ENCODE peak calls at places on chromosomes 16 and 17, in nine cellular contexts. One of them, this sample, is unnamed.

GRCh38 chr16:49581630-49582298 is 208.2 kb downstream of the C16orf78 start:
- DNase-seq in foreskin fibroblast: no peak
- DNase-seq in GM13977: no peak
- DNase-seq in IMR-90: no peak
- DNase-seq in NB4: no peak
- DNase-seq in MM.1S: no peak
- DNase-seq in prostate gland: no peak
- DNase-seq in adrenal gland: no peak
- DNase-seq in BJ: no peak
- DNase-seq in this sample: no peak

GRCh38 chr17:28947639-28948038 is 3.7 kb downstream of the PHF12 start:
- DNase-seq in foreskin fibroblast: no peak
- DNase-seq in GM13977: no peak
- DNase-seq in IMR-90: no peak
- DNase-seq in NB4: no peak
- DNase-seq in MM.1S: no peak
- DNase-seq in prostate gland: no peak
- DNase-seq in adrenal gland: no peak
- DNase-seq in BJ: no peak
- DNase-seq in this sample: no peak

GRCh38 chr16:89687092-89687940 is 827 bp downstream of the CDK10 start:
- DNase-seq in foreskin fibroblast: peak; percentile 45
- DNase-seq in GM13977: peak; percentile 70
- DNase-seq in IMR-90: peak; percentile 52
- DNase-seq in NB4: no peak
- DNase-seq in MM.1S: peak; percentile 45
- DNase-seq in prostate gland: no peak
- DNase-seq in adrenal gland: no peak
- DNase-seq in BJ: peak; percentile 3
- DNase-seq in this sample: no peak

GRCh38 chr16:58258326-58258725 is 36.5 kb downstream of the PRSS54 start:
- DNase-seq in foreskin fibroblast: no peak
- DNase-seq in GM13977: no peak
- DNase-seq in IMR-90: no peak
- DNase-seq in NB4: no peak
- DNase-seq in MM.1S: no peak
- DNase-seq in prostate gland: no peak
- DNase-seq in adrenal gland: no peak
- DNase-seq in BJ: no peak
- DNase-seq in this sample: no peak

GRCh38 chr16:67177743-67178699 is 5.7 kb downstream of the MATCAP1 start:
- DNase-seq in foreskin fibroblast: no peak
- DNase-seq in GM13977: no peak
- DNase-seq in IMR-90: peak; percentile 40
- DNase-seq in NB4: peak; percentile 43
- DNase-seq in MM.1S: peak; percentile 82
- DNase-seq in prostate gland: peak; percentile 85
- DNase-seq in adrenal gland: peak; percentile 73
- DNase-seq in BJ: no peak
- DNase-seq in this sample: no peak

GRCh38 chr17:68794636-68795503 is 160.3 kb downstream of the ABCA8 start:
- DNase-seq in foreskin fibroblast: peak; percentile 77
- DNase-seq in GM13977: no peak
- DNase-seq in IMR-90: peak; percentile 60
- DNase-seq in NB4: no peak
- DNase-seq in MM.1S: peak; percentile 40
- DNase-seq in prostate gland: no peak
- DNase-seq in adrenal gland: peak; percentile 54
- DNase-seq in BJ: no peak
- DNase-seq in this sample: peak; percentile 22

GRCh38 chr16:69932228-69932627 is 18.9 kb upstream of the CLEC18A start:
- DNase-seq in foreskin fibroblast: no peak
- DNase-seq in GM13977: peak; percentile 12
- DNase-seq in IMR-90: no peak
- DNase-seq in NB4: no peak
- DNase-seq in MM.1S: no peak
- DNase-seq in prostate gland: no peak
- DNase-seq in adrenal gland: no peak
- DNase-seq in BJ: no peak
- DNase-seq in this sample: no peak

GRCh38 chr16:14564323-14564722 is 65.7 kb downstream of the PARN start:
- DNase-seq in foreskin fibroblast: no peak
- DNase-seq in GM13977: no peak
- DNase-seq in IMR-90: no peak
- DNase-seq in NB4: no peak
- DNase-seq in MM.1S: peak; percentile 24
- DNase-seq in prostate gland: no peak
- DNase-seq in adrenal gland: no peak
- DNase-seq in BJ: no peak
- DNase-seq in this sample: no peak

GRCh38 chr16:12513791-12514175 is 289.9 kb downstream of the CPPED1 start:
- DNase-seq in foreskin fibroblast: no peak
- DNase-seq in GM13977: no peak
- DNase-seq in IMR-90: no peak
- DNase-seq in NB4: no peak
- DNase-seq in MM.1S: no peak
- DNase-seq in prostate gland: no peak
- DNase-seq in adrenal gland: no peak
- DNase-seq in BJ: no peak
- DNase-seq in this sample: no peak

GRCh38 chr16:4110680-4111079 is 5.6 kb downstream of the ADCY9 start:
- DNase-seq in foreskin fibroblast: no peak
- DNase-seq in GM13977: no peak
- DNase-seq in IMR-90: no peak
- DNase-seq in NB4: no peak
- DNase-seq in MM.1S: no peak
- DNase-seq in prostate gland: no peak
- DNase-seq in adrenal gland: no peak
- DNase-seq in BJ: no peak
- DNase-seq in this sample: no peak

GRCh38 chr17:40962059-40962561 is 4.6 kb downstream of the KRT39 start:
- DNase-seq in foreskin fibroblast: no peak
- DNase-seq in GM13977: no peak
- DNase-seq in IMR-90: no peak
- DNase-seq in NB4: no peak
- DNase-seq in MM.1S: peak; percentile 14
- DNase-seq in prostate gland: no peak
- DNase-seq in adrenal gland: no peak
- DNase-seq in BJ: no peak
- DNase-seq in this sample: no peak

GRCh38 chr16:71364306-71364705 is 5.8 kb downstream of the CALB2 start:
- DNase-seq in foreskin fibroblast: no peak
- DNase-seq in GM13977: no peak
- DNase-seq in IMR-90: no peak
- DNase-seq in NB4: no peak
- DNase-seq in MM.1S: no peak
- DNase-seq in prostate gland: no peak
- DNase-seq in adrenal gland: peak; percentile 56
- DNase-seq in BJ: no peak
- DNase-seq in this sample: no peak

GRCh38 chr17:77572065-77572601 is 386.4 kb upstream of the TNRC6C start:
- DNase-seq in foreskin fibroblast: no peak
- DNase-seq in GM13977: no peak
- DNase-seq in IMR-90: no peak
- DNase-seq in NB4: no peak
- DNase-seq in MM.1S: no peak
- DNase-seq in prostate gland: no peak
- DNase-seq in adrenal gland: no peak
- DNase-seq in BJ: no peak
- DNase-seq in this sample: no peak

GRCh38 chr17:6654816-6655731 is 3.5 kb downstream of the C17orf100 start:
- DNase-seq in foreskin fibroblast: no peak
- DNase-seq in GM13977: no peak
- DNase-seq in IMR-90: no peak
- DNase-seq in NB4: peak; percentile 26
- DNase-seq in MM.1S: no peak
- DNase-seq in prostate gland: peak; percentile 61
- DNase-seq in adrenal gland: no peak
- DNase-seq in BJ: no peak
- DNase-seq in this sample: no peak
- TF ChIP-seq CTCF in foreskin fibroblast: no peak
- TF ChIP-seq CTCF in GM13977: no peak
- TF ChIP-seq CTCF in IMR-90: no peak
- TF ChIP-seq CTCF in NB4: no peak
- TF ChIP-seq CTCF in MM.1S: no peak
- TF ChIP-seq CTCF in prostate gland: peak; percentile 24
- TF ChIP-seq CTCF in adrenal gland: no peak
- TF ChIP-seq CTCF in BJ: no peak
- TF ChIP-seq CTCF in this sample: no peak

GRCh38 chr16:718389-718788 is 2.6 kb upstream of the ANTKMT start:
- DNase-seq in foreskin fibroblast: no peak
- DNase-seq in GM13977: no peak
- DNase-seq in IMR-90: no peak
- DNase-seq in NB4: no peak
- DNase-seq in MM.1S: no peak
- DNase-seq in prostate gland: no peak
- DNase-seq in adrenal gland: no peak
- DNase-seq in BJ: no peak
- DNase-seq in this sample: no peak

GRCh38 chr16:720990-721764 is at the start of gene ANTKMT:
- DNase-seq in foreskin fibroblast: peak; percentile 74
- DNase-seq in GM13977: peak; percentile 98
- DNase-seq in IMR-90: peak; percentile 64
- DNase-seq in NB4: peak; percentile 89
- DNase-seq in MM.1S: peak; percentile 94
- DNase-seq in prostate gland: peak; percentile 65
- DNase-seq in adrenal gland: peak; percentile 84
- DNase-seq in BJ: no peak
- DNase-seq in this sample: peak; percentile 73

GRCh38 chr16:720507-720989 is 398 bp upstream of the ANTKMT start:
- DNase-seq in foreskin fibroblast: peak; percentile 75
- DNase-seq in GM13977: peak; percentile 82
- DNase-seq in IMR-90: peak; percentile 70
- DNase-seq in NB4: peak; percentile 90
- DNase-seq in MM.1S: peak; percentile 68
- DNase-seq in prostate gland: no peak
- DNase-seq in adrenal gland: peak; percentile 63
- DNase-seq in BJ: no peak
- DNase-seq in this sample: peak; percentile 53

GRCh38 chr16:718922-719321 is 2.0 kb upstream of the ANTKMT start:
- DNase-seq in foreskin fibroblast: no peak
- DNase-seq in GM13977: no peak
- DNase-seq in IMR-90: no peak
- DNase-seq in NB4: no peak
- DNase-seq in MM.1S: no peak
- DNase-seq in prostate gland: no peak
- DNase-seq in adrenal gland: no peak
- DNase-seq in BJ: no peak
- DNase-seq in this sample: no peak

DNA sequence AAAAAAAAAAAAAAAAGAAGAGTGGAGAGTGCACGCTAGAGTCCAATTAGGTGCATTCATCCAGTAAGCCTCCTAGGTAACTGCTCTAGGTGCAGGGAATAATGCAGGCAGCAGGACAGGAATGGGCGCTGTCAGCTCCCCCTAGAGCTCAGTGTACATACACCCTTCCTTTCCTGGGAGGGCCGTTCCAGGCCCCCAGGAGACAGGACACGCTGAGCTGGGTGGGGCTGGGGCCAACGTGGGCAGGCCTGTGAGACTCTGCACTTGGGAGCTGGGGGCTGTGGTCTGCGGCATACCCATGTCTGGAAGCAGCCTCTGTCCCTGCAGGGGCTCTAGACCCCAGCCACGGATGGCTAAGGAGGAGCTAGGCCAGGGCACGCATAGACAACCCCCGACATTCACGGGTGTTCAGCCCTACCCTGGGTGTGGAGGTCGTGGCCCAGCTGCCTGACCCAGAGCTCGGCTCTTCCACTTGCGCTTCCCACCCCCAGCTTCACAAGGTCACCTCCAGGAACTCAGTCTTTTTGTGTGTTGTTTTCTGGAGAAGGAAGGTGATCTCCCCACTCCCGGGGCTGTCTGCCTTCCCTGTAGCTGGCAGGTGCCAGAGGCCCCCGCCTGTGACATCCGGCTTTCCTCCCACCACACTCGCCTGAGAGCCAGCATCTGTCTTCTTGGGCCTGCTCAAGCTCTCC is 985 bp upstream of the ANTKMT start:
- DNase-seq in foreskin fibroblast: no peak
- DNase-seq in GM13977: no peak
- DNase-seq in IMR-90: no peak
- DNase-seq in NB4: peak; percentile 68
- DNase-seq in MM.1S: no peak
- DNase-seq in prostate gland: no peak
- DNase-seq in adrenal gland: no peak
- DNase-seq in BJ: no peak
- DNase-seq in this sample: no peak
- TF ChIP-seq CTCF in foreskin fibroblast: no peak
- TF ChIP-seq CTCF in GM13977: peak; percentile 28
- TF ChIP-seq CTCF in IMR-90: peak; percentile 23
- TF ChIP-seq CTCF in NB4: peak; percentile 19
- TF ChIP-seq CTCF in MM.1S: peak; percentile 23
- TF ChIP-seq CTCF in prostate gland: no peak
- TF ChIP-seq CTCF in adrenal gland: no peak
- TF ChIP-seq CTCF in BJ: peak; percentile 45
- TF ChIP-seq CTCF in this sample: peak; percentile 30

DNA sequence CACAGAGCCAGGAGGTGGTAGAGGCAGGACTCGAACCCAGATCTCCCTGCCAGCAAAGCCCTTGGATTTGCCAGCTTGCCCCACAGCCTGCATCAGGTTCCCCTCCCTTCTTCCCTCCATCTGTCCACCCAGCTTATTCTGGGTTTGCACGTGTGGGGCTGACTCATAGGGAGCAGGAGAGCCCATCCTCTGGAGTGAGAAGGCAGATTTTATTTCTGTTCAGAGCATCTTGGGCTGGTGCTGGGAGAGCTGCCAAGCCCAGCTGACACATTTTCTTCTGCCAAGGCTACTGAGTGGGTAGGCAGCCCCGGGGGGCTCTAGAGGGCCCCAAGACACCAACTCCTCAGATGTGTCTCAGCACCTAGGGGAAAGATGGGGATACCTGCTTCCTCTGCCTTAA is 106.3 kb upstream of the CRHR1 start:
- DNase-seq in foreskin fibroblast: peak; percentile 10
- DNase-seq in GM13977: no peak
- DNase-seq in IMR-90: peak; percentile 14
- DNase-seq in NB4: no peak
- DNase-seq in MM.1S: no peak
- DNase-seq in prostate gland: no peak
- DNase-seq in adrenal gland: no peak
- DNase-seq in BJ: no peak
- DNase-seq in this sample: no peak
- TF ChIP-seq CTCF in foreskin fibroblast: no peak
- TF ChIP-seq CTCF in GM13977: no peak
- TF ChIP-seq CTCF in IMR-90: no peak
- TF ChIP-seq CTCF in NB4: no peak
- TF ChIP-seq CTCF in MM.1S: no peak
- TF ChIP-seq CTCF in prostate gland: no peak
- TF ChIP-seq CTCF in adrenal gland: no peak
- TF ChIP-seq CTCF in BJ: no peak
- TF ChIP-seq CTCF in this sample: no peak

DNA sequence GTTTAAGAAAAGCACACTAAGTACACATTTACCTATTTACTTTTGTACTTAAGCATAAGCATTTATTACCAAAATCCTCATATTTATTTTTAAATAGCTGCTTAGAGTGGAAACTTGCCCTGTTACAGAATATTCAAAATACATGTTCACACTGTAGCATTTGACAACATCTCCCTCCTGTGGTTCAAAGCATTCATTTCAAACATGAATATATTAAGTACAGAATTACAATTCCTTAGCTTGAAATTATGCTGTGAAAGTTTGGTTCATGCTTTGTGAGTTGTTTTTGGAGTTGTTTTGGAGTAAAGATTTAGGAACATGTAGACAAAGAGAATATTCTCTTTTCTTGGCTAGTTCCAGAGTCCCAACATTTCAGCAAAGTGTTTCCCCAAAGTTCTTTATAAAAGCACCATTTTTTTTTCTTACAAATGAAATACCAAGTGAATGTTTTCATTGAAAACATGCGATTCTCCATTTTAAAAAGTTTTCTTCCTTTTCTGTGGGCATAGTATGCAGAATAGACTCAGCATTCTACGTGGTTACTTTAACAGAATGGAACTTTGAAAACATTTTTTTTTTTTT is 33.2 kb downstream of the TUBD1 start:
- DNase-seq in foreskin fibroblast: no peak
- DNase-seq in GM13977: peak; percentile 15
- DNase-seq in IMR-90: peak; percentile 78
- DNase-seq in NB4: peak; percentile 64
- DNase-seq in MM.1S: peak; percentile 52
- DNase-seq in prostate gland: no peak
- DNase-seq in adrenal gland: no peak
- DNase-seq in BJ: no peak
- DNase-seq in this sample: no peak
- TF ChIP-seq CTCF in foreskin fibroblast: peak; percentile 47
- TF ChIP-seq CTCF in GM13977: peak; percentile 65
- TF ChIP-seq CTCF in IMR-90: peak; percentile 83
- TF ChIP-seq CTCF in NB4: peak; percentile 17
- TF ChIP-seq CTCF in MM.1S: peak; percentile 55
- TF ChIP-seq CTCF in prostate gland: peak; percentile 83
- TF ChIP-seq CTCF in adrenal gland: peak; percentile 68
- TF ChIP-seq CTCF in BJ: peak; percentile 55
- TF ChIP-seq CTCF in this sample: peak; percentile 75